ENCODE peak calls at places on chromosomes 13 and 19, in seven cellular contexts. K, Y, X, G, Q, W and F are unnamed samples.

GRCh38 chr13:44837250-44837649 is 152.0 kb downstream of the NUFIP1 start:
- DNase-seq in K (peak), Y (no peak), X (no peak), G (no peak), Q (no peak), W (no peak), F (no peak)

GRCh38 chr19:3708207-3708931 is at the start of gene TJP3:
- DNase-seq in K (peak), Y (peak), X (peak), G (no peak), Q (no peak), W (no peak), F (no peak)

GRCh38 chr13:99605417-99606321 is 104.4 kb downstream of the TM9SF2 start:
- DNase-seq in K (peak), Y (peak), X (peak), G (peak), Q (peak), W (peak), F (peak)

GRCh38 chr19:43422000-43422688 is 7.5 kb downstream of the TEX101 start:
- DNase-seq in K (no peak), Y (no peak), X (no peak), G (no peak), Q (no peak), W (no peak), F (no peak)

GRCh38 chr19:50460161-50460765 is 16.0 kb upstream of the EMC10 start:
- DNase-seq in K (peak), Y (no peak), X (no peak), G (no peak), Q (no peak), W (no peak), F (no peak)

GRCh38 chr19:39686739-39687138 is 17.5 kb upstream of the LGALS14 start:
- DNase-seq in K (no peak), Y (no peak), X (no peak), G (no peak), Q (no peak), W (no peak), F (no peak)

GRCh38 chr19:4066176-4066606 is 508 bp downstream of the ZBTB7A start:
- DNase-seq in K (no peak), Y (peak), X (no peak), G (no peak), Q (peak), W (no peak), F (peak)

GRCh38 chr19:35013047-35013819 is 13.1 kb downstream of the GRAMD1A start:
- DNase-seq in K (peak), Y (peak), X (peak), G (peak), Q (peak), W (peak), F (peak)

GRCh38 chr13:41006951-41007350 is 12.2 kb downstream of the ELF1 start:
- DNase-seq in K (no peak), Y (no peak), X (no peak), G (no peak), Q (no peak), W (no peak), F (no peak)

GRCh38 chr13:109945206-109945960 is 159.0 kb upstream of the IRS2 start:
- DNase-seq in K (peak), Y (no peak), X (no peak), G (no peak), Q (no peak), W (no peak), F (no peak)
- TF ChIP-seq CTCF in K (no peak), Y (no peak), X (no peak), G (no peak), Q (no peak), W (no peak), F (no peak)

GRCh38 chr13:108915634-108916497 is 286.5 kb downstream of the MYO16 start:
- DNase-seq in K (peak), Y (peak), X (peak), G (peak), Q (peak), W (peak), F (peak)
- H3K4me3 ChIP-seq in K (no peak), Y (peak), X (peak), G (no peak), Q (no peak), W (no peak), F (peak)

DNA sequence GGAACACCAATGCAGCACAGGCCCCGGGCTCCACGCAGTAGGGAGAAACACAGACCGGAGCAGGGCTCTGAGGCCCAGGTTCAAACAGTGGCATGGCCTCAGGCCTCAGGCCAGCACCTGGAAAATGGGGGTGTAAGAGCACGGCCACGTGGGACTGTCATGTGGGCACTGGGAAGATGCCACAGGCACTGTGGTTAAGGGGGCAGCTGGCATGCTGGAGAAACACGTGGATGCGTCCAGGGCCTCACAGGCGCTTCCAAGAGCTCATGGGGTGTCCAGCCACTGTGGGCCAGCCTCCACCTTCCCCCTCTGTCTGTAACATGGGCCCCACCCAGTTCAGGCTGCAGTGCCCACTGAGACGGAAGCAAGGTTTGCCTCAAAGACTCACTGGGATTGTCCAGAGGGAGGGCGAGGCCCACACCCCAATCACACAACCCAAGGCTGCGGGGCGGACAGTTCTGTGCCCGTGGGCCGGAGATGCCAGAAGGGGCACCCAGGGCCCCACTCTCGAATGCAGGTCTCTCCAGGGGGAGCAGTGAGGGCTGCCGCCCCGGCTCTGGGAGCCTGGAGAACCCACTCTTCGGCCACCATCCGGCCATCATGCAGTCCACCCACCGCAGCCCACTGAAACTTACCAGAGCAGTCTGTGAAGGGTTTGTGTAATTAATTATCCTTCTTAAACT is 6.3 kb upstream of the MBD3 start:
- DNase-seq in K (no peak), Y (no peak), X (peak), G (no peak), Q (no peak), W (no peak), F (no peak)
- H3K27ac ChIP-seq in K (no peak), Y (no peak), X (no peak), G (no peak), Q (no peak), W (no peak), F (no peak)

GRCh38 chr19:18203408-18203862 is 407 bp downstream of the RAB3A start:
- DNase-seq in K (peak), Y (peak), X (peak), G (no peak), Q (peak), W (no peak), F (peak)

GRCh38 chr19:18204394-18205179 is 745 bp upstream of the RAB3A start:
- DNase-seq in K (no peak), Y (peak), X (no peak), G (peak), Q (peak), W (peak), F (no peak)

GRCh38 chr19:18205180-18205915 is 1.5 kb upstream of the RAB3A start:
- DNase-seq in K (peak), Y (peak), X (peak), G (peak), Q (peak), W (peak), F (peak)

GRCh38 chr19:18203863-18204393 is at the start of gene RAB3A:
- DNase-seq in K (peak), Y (peak), X (peak), G (peak), Q (peak), W (peak), F (peak)

DNA sequence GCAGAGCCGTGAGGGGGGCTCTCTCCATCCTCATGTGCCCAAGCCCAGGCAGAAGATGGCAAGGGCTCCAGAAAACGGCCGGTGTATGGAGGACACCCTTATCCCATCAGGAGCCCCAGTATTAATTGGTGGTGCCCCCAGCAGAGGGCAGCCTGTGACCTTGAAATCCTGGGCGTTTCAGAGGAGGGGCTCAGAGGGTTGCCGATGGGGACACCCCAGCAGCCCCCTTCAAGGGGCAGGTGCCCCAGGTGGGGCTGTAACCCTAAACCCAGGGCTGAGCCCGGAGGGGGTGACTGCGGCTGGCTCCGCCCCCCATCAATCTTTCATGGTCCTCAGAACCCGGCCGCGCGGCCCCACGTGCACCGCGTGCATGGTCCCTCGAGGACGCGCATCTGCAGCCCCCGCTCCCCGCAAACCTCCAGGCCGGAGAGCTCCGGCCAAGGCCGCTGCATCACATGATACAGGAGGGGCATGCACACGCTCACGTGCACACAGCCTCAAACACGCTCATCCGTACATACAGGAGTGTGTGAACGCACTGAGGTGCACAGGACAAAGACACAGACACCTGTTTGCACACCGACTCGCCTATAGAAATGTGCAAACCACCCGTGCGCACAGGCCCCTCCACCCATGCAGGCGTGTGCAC is 959 bp downstream of the RAB3A start:
- DNase-seq in K (peak), Y (peak), X (peak), G (no peak), Q (no peak), W (peak), F (no peak)
- TF ChIP-seq CTCF in K (peak), Y (peak), X (peak), G (peak), Q (peak), W (peak), F (peak)